ENCODE peak calls at places on chromosomes 7 and 10, in seven cellular contexts. U, R, M, I, J, Q and F are unnamed samples.
A peak's percentile ranks its signal among the peaks of the same experiment; 100 is the strongest.

GRCh38 chr10:49220031-49220430 is 31.8 kb upstream of the TMEM273 start:
- DNase-seq in J (no peak), M (no peak), R (no peak), Q (no peak), U (no peak), I (no peak), F (no peak)

GRCh38 chr7:26526288-26526587 is 234.6 kb downstream of the SNX10 start:
- DNase-seq in M (no peak), U (no peak), I (no peak), Q (no peak), R (no peak), J (no peak), F (no peak)

GRCh38 chr7:14446829-14447228 is 455.7 kb downstream of the DGKB start:
- DNase-seq in I (no peak), M (no peak), J (no peak), U (no peak), Q (no peak), R (no peak), F (no peak)

GRCh38 chr7:121945066-121945848 is 72.3 kb downstream of the PTPRZ1 start:
- DNase-seq in M (no peak), Q (no peak), U (no peak), I (no peak), J (no peak), R (no peak), F (no peak)

GRCh38 chr7:26857534-26858228 is 6.7 kb downstream of the SKAP2 start:
- DNase-seq in J (peak; percentile 55), M (no peak), Q (no peak), R (no peak), U (no peak), I (no peak), F (no peak)

GRCh38 chr10:22712959-22713852 is 1.2 kb downstream of the PIP4K2A start:
- DNase-seq in J (peak; percentile 48), I (peak; percentile 51), U (peak; percentile 23), Q (peak; percentile 29), R (no peak), M (no peak), F (peak; percentile 50)

GRCh38 chr10:69640196-69640980 is 10.3 kb downstream of the FAM241B start:
- DNase-seq in R (no peak), M (no peak), I (no peak), Q (no peak), J (no peak), U (no peak), F (no peak)

GRCh38 chr7:2999078-2999500 is 44.6 kb downstream of the CARD11 start:
- DNase-seq in M (no peak), R (no peak), U (no peak), I (no peak), J (no peak), Q (no peak), F (no peak)

GRCh38 chr10:79475119-79475653 is 29.8 kb upstream of the ZCCHC24 start:
- DNase-seq in U (no peak), I (no peak), R (no peak), J (no peak), Q (no peak), M (no peak), F (no peak)

GRCh38 chr7:2982831-2983230 is 60.8 kb downstream of the CARD11 start:
- DNase-seq in Q (peak; percentile 32), M (no peak), R (no peak), J (no peak), U (peak; percentile 43), I (peak; percentile 61), F (peak; percentile 54)

GRCh38 chr7:141231018-141231792 is 157.3 kb downstream of the TMEM178B start:
- DNase-seq in Q (no peak), J (no peak), I (no peak), M (peak; percentile 47), U (no peak), R (peak; percentile 12), F (no peak)

GRCh38 chr10:36476399-36476798 is 649.0 kb upstream of the ANKRD30A start:
- DNase-seq in Q (no peak), M (no peak), J (no peak), R (no peak), U (no peak), I (no peak), F (no peak)